ENCODE peak calls at places on chromosomes 12 and 14, in ten cellular contexts. D is H4; R is PC-3; A is stimulated activated CD8-positive, alpha-beta memory T cell treated with anti-CD3 and anti-CD28 coated beads, Interleukin-15, amount 100 ng/mL, for 1 hour; C is memory B cell; G is GM04504; F is GM23248; B is T1000; K is IMR-90; X is NCI-H1048. I is an unnamed sample.
A peak's percentile ranks its signal among the peaks of the same experiment; 100 is the strongest.

GRCh38 chr14:30551460-30551859 is 7.5 kb upstream of the G2E3 start:
- DNase-seq in R (peak; percentile 85), X (no peak), C (no peak), D (peak; percentile 6), K (peak; percentile 50), G (no peak), B (no peak), F (no peak), A (no peak), I (no peak)

GRCh38 chr12:107398101-107398500 is 287.5 kb upstream of the PWP1 start:
- DNase-seq in X (no peak), F (no peak), D (no peak), A (no peak), G (no peak), R (no peak), K (no peak), C (no peak), B (no peak), I (no peak)

GRCh38 chr14:33230016-33230415 is 291.3 kb downstream of the NPAS3 start:
- DNase-seq in D (no peak), R (no peak), B (no peak), C (no peak), G (no peak), A (no peak), X (no peak), K (no peak), F (no peak), I (no peak)

GRCh38 chr12:67647251-67647546 is 1.3 kb upstream of the DYRK2 start:
- DNase-seq in K (no peak), C (no peak), A (no peak), G (no peak), D (no peak), B (no peak), R (no peak), F (no peak), X (no peak), I (no peak)

GRCh38 chr12:104790296-104791125 is 167.6 kb downstream of the SLC41A2 start:
- DNase-seq in R (peak; percentile 31), C (peak; percentile 49), A (peak; percentile 12), G (no peak), F (peak; percentile 21), D (no peak), B (no peak), K (peak; percentile 3), X (no peak), I (no peak)

GRCh38 chr12:113416091-113416754 is 6.0 kb upstream of the SDSL start:
- DNase-seq in K (no peak), R (peak; percentile 23), A (no peak), D (no peak), X (no peak), B (no peak), C (no peak), F (peak; percentile 10), G (no peak), I (no peak)

GRCh38 chr14:59189281-59189821 is 884 bp downstream of the DAAM1 start:
- DNase-seq in F (peak; percentile 66), G (no peak), B (peak; percentile 34), R (peak; percentile 52), C (peak; percentile 56), K (peak; percentile 18), D (no peak), A (no peak), X (no peak), I (no peak)

GRCh38 chr12:129901256-129901655 is 2.6 kb downstream of the TMEM132D start:
- DNase-seq in K (no peak), B (no peak), A (no peak), R (no peak), G (no peak), D (no peak), F (peak; percentile 10), C (no peak), X (no peak), I (no peak)

GRCh38 chr12:26471560-26471959 is 276.2 kb downstream of the SSPN start:
- DNase-seq in C (no peak), A (no peak), D (peak; percentile 7), F (peak; percentile 73), K (peak; percentile 68), X (no peak), R (peak; percentile 23), G (peak; percentile 17), B (no peak), I (no peak)

GRCh38 chr12:47818007-47818376 is 1.7 kb downstream of the HDAC7 start:
- DNase-seq in X (no peak), B (no peak), C (no peak), A (no peak), F (no peak), R (no peak), K (no peak), G (no peak), D (no peak), I (no peak)

GRCh38 chr14:31936100-31936499 is 141.0 kb upstream of the ARHGAP5 start:
- DNase-seq in D (no peak), G (no peak), B (no peak), C (no peak), X (no peak), R (peak; percentile 38), A (no peak), K (peak; percentile 15), F (peak; percentile 33), I (no peak)

GRCh38 chr12:88628856-88629509 is 48.7 kb upstream of the KITLG start:
- DNase-seq in C (no peak), X (no peak), G (no peak), B (no peak), D (no peak), R (no peak), F (no peak), A (no peak), K (peak; percentile 22), I (peak; percentile 47)

GRCh38 chr14:91693342-91693741 is 38.5 kb downstream of the CATSPERB start:
- DNase-seq in D (peak; percentile 36), R (peak; percentile 75), A (no peak), K (no peak), C (no peak), B (peak; percentile 6), F (peak; percentile 90), X (no peak), G (peak; percentile 1), I (no peak)

GRCh38 chr12:68420225-68421008 is 88.3 kb upstream of the MDM1 start:
- DNase-seq in X (no peak), B (no peak), F (peak; percentile 77), R (no peak), A (no peak), K (peak; percentile 57), C (no peak), D (no peak), G (no peak), I (no peak)

GRCh38 chr12:98295681-98296080 is 219.7 kb upstream of the TMPO start:
- DNase-seq in C (no peak), A (no peak), G (no peak), R (no peak), F (peak; percentile 11), D (no peak), X (no peak), B (no peak), K (no peak), I (no peak)

GRCh38 chr12:1925125-1925963 is 6.9 kb upstream of the CACNA2D4 start:
- DNase-seq in F (no peak), B (no peak), C (peak; percentile 7), G (no peak), R (no peak), K (no peak), X (no peak), D (no peak), A (no peak), I (no peak)

GRCh38 chr12:53180931-53181645 is 363 bp upstream of the CSAD start:
- DNase-seq in K (peak; percentile 71), X (no peak), G (peak; percentile 32), D (peak; percentile 51), R (peak; percentile 86), F (peak; percentile 85), A (peak; percentile 51), B (peak; percentile 74), C (no peak), I (no peak)

GRCh38 chr12:12508612-12509011 is 54.1 kb downstream of the DUSP16 start:
- DNase-seq in X (no peak), D (no peak), K (peak; percentile 45), F (peak; percentile 69), A (no peak), G (no peak), B (no peak), C (no peak), R (no peak), I (no peak)

GRCh38 chr12:65885312-65885711 is 61.0 kb downstream of the HMGA2 start:
- DNase-seq in K (peak; percentile 35), F (peak; percentile 68), B (no peak), C (no peak), D (no peak), X (no peak), R (no peak), G (no peak), A (no peak), I (no peak)

GRCh38 chr12:124745891-124746570 is 117.6 kb downstream of the SCARB1 start:
- DNase-seq in D (peak; percentile 96), B (peak; percentile 80), K (peak; percentile 81), F (peak; percentile 97), X (peak; percentile 74), R (peak; percentile 94), C (no peak), G (peak; percentile 90), A (no peak), I (peak; percentile 81)

GRCh38 chr12:126873701-126874100 is 1393.3 kb upstream of the TMEM132C start:
- DNase-seq in R (no peak), D (no peak), F (no peak), B (no peak), X (no peak), G (no peak), C (no peak), A (no peak), K (no peak), I (no peak)

GRCh38 chr12:110248096-110248447 is 33.0 kb upstream of the ATP2A2 start:
- DNase-seq in X (no peak), D (no peak), K (no peak), G (no peak), A (no peak), F (no peak), C (no peak), R (no peak), B (no peak), I (no peak)

GRCh38 chr12:11906284-11906935 is 164.3 kb upstream of the BCL2L14 start:
- DNase-seq in C (no peak), A (no peak), K (peak; percentile 63), F (peak; percentile 84), X (no peak), D (no peak), R (no peak), B (no peak), G (peak; percentile 51), I (no peak)

GRCh38 chr14:23953464-23954278 is at the start of gene DHRS4:
- DNase-seq in R (peak; percentile 84), K (peak; percentile 76), B (peak; percentile 63), A (peak; percentile 68), D (peak; percentile 77), X (peak; percentile 75), G (peak; percentile 66), C (peak; percentile 74), F (peak; percentile 92), I (peak; percentile 45)

GRCh38 chr12:122825773-122826724 is 9.2 kb upstream of the HIP1R start:
- DNase-seq in C (no peak), K (no peak), F (peak; percentile 32), B (no peak), R (peak; percentile 45), D (no peak), X (no peak), G (no peak), A (no peak), I (no peak)

GRCh38 chr12:122471324-122472226 is 29.2 kb downstream of the ZCCHC8 start:
- DNase-seq in R (peak; percentile 85), B (no peak), D (peak; percentile 56), F (peak; percentile 82), A (no peak), C (no peak), G (peak; percentile 38), K (peak; percentile 84), X (peak; percentile 52), I (peak; percentile 54)

GRCh38 chr12:18595406-18595805 is 142.4 kb downstream of the PLCZ1 start:
- DNase-seq in A (no peak), R (peak; percentile 60), F (no peak), X (no peak), B (no peak), K (no peak), G (no peak), D (no peak), C (no peak), I (no peak)

GRCh38 chr12:8992086-8992409 is 2.7 kb downstream of the KLRG1 start:
- DNase-seq in C (no peak), A (no peak), F (no peak), B (no peak), G (no peak), K (no peak), R (no peak), X (no peak), D (no peak), I (no peak)

I was measured in HFF-Myc.